ENCODE peak calls at places on chromosomes 2 and 18, in seven cellular contexts. D is transverse colon, G is body of pancreas, L is HS-5, X is hippocampal formation, C is tibial nerve, I is NCI-H187 treated with DMSO at 0.1 percent for 48 hours. F is an unnamed sample.

GRCh38 chr2:119240311-119241204 is 16.9 kb downstream of the STEAP3 start:
- DNase-seq in C (no peak), G (peak), L (no peak), D (peak), I (peak), X (no peak), F (peak)

GRCh38 chr2:26103752-26104151 is 69.1 kb upstream of the GAREM2 start:
- DNase-seq in X (no peak), D (no peak), G (no peak), I (no peak), L (no peak), C (no peak), F (no peak)

GRCh38 chr2:1736997-1737480 is 7.3 kb downstream of the PXDN start:
- DNase-seq in L (no peak), G (no peak), C (no peak), D (no peak), I (no peak), X (no peak), F (no peak)

GRCh38 chr2:43478423-43479086 is 117.3 kb downstream of the THADA start:
- DNase-seq in C (no peak), I (no peak), D (no peak), L (no peak), G (no peak), X (no peak), F (no peak)

GRCh38 chr18:74806700-74807416 is 209.2 kb downstream of the ZNF407 start:
- DNase-seq in I (peak), X (no peak), D (no peak), C (no peak), L (peak), G (no peak), F (no peak)

GRCh38 chr2:216109962-216110614 is 940 bp downstream of the XRCC5 start:
- DNase-seq in L (peak), G (no peak), C (no peak), D (no peak), X (peak), I (no peak), F (no peak)

GRCh38 chr2:109604597-109604996 is 9.2 kb downstream of the SEPTIN10 start:
- DNase-seq in X (no peak), I (no peak), L (no peak), C (no peak), G (no peak), D (no peak), F (no peak)

GRCh38 chr2:138433995-138434991 is 67.3 kb upstream of the SPOPL start:
- DNase-seq in I (no peak), G (no peak), X (no peak), D (no peak), L (no peak), C (no peak), F (no peak)

GRCh38 chr2:234823196-234823876 is 128.5 kb upstream of the SH3BP4 start:
- DNase-seq in D (no peak), C (peak), L (no peak), X (no peak), G (no peak), I (no peak), F (no peak)

GRCh38 chr2:26658691-26659346 is 17.7 kb upstream of the CIB4 start:
- DNase-seq in C (no peak), D (no peak), L (no peak), X (no peak), G (no peak), I (no peak), F (no peak)

GRCh38 chr2:238771193-238771592 is 76.7 kb upstream of the TWIST2 start:
- DNase-seq in L (no peak), X (peak), D (no peak), G (no peak), I (no peak), C (no peak), F (peak)

GRCh38 chr2:71069376-71069775 is 928 bp downstream of the NAGK start:
- DNase-seq in I (no peak), G (no peak), X (no peak), C (no peak), L (peak), D (no peak), F (no peak)

GRCh38 chr2:144904612-144905011 is 384.7 kb upstream of the ZEB2 start:
- DNase-seq in X (no peak), D (no peak), G (no peak), L (no peak), C (no peak), I (no peak), F (no peak)

GRCh38 chr2:218081695-218082094 is 12.6 kb downstream of the RUFY4 start:
- DNase-seq in D (no peak), C (no peak), X (no peak), G (no peak), L (peak), I (no peak), F (no peak)

GRCh38 chr2:26018184-26018716 is 15.6 kb upstream of the RAB10 start:
- DNase-seq in G (peak), C (peak), D (peak), I (no peak), L (peak), X (no peak), F (no peak)

GRCh38 chr2:25349397-25349796 is 7.7 kb upstream of the DNMT3A start:
- DNase-seq in L (peak), C (no peak), I (no peak), D (peak), G (no peak), X (no peak), F (no peak)

GRCh38 chr18:67519582-67519981 is 3.1 kb upstream of the DSEL start:
- DNase-seq in G (no peak), I (no peak), X (no peak), C (no peak), D (no peak), L (no peak), F (no peak)

GRCh38 chr2:168798076-168798887 is 4.2 kb upstream of the NOSTRIN start:
- DNase-seq in C (no peak), L (no peak), X (no peak), I (no peak), G (no peak), D (peak), F (no peak)

GRCh38 chr2:120712180-120712678 is 23.4 kb upstream of the GLI2 start:
- DNase-seq in G (no peak), X (no peak), C (no peak), D (no peak), L (no peak), I (no peak), F (no peak)

GRCh38 chr2:126655500-126656310 is at the start of gene GYPC:
- DNase-seq in C (peak), L (peak), G (peak), I (no peak), D (peak), X (no peak), F (peak)

GRCh38 chr2:70089220-70089945 is 2.1 kb downstream of the PCBP1 start:
- DNase-seq in D (no peak), L (no peak), G (peak), C (no peak), X (no peak), I (no peak), F (peak)

GRCh38 chr2:72292433-72292832 is 144.8 kb upstream of the CYP26B1 start:
- DNase-seq in L (no peak), G (no peak), I (no peak), C (no peak), D (no peak), X (no peak), F (no peak)

GRCh38 chr2:120939595-120940318 is 204.1 kb downstream of the GLI2 start:
- DNase-seq in D (no peak), L (peak), G (no peak), X (no peak), I (no peak), C (no peak), F (no peak)

GRCh38 chr2:240647503-240648154 is 22.3 kb downstream of the GPR35 start:
- DNase-seq in X (no peak), C (no peak), I (no peak), G (no peak), D (no peak), L (no peak), F (no peak)

GRCh38 chr2:59754336-59754735 is 799.1 kb downstream of the BCL11A start:
- DNase-seq in I (no peak), D (no peak), G (no peak), C (no peak), L (no peak), X (no peak), F (no peak)